ENCODE peak calls at places on chromosomes 1 and 21, in nine cellular contexts. L is cardiac muscle cell, S is tibial artery, B is hepatocyte, E is esophagus muscularis mucosa, D is PC-9, G is breast epithelium, C is psoas muscle, K is right lobe of liver. Z is an unnamed sample.
A peak's percentile ranks its signal among the peaks of the same experiment; 100 is the strongest.

GRCh38 chr1:32817815-32818786 is 648 bp downstream of the S100PBP start:
- DNase-seq in L (peak; percentile 70), S (peak; percentile 91), B (peak; percentile 76), E (peak; percentile 93), D (peak; percentile 76), G (peak; percentile 63), C (peak; percentile 91), K (peak; percentile 87), Z (peak; percentile 85)

GRCh38 chr21:34187935-34188334 is 114.6 kb downstream of the MRPS6 start:
- DNase-seq in L (no peak), S (peak; percentile 75), B (no peak), E (no peak), D (no peak), G (peak; percentile 49), C (peak; percentile 83), K (no peak), Z (no peak)

GRCh38 chr1:170929412-170929834 is 5.9 kb upstream of the MROH9 start:
- DNase-seq in L (no peak), S (no peak), B (no peak), E (no peak), D (no peak), G (no peak), C (no peak), K (no peak), Z (no peak)

GRCh38 chr1:64911326-64911725 is 55.0 kb downstream of the JAK1 start:
- DNase-seq in L (no peak), S (no peak), B (no peak), E (peak; percentile 39), D (no peak), G (no peak), C (no peak), K (no peak), Z (no peak)

GRCh38 chr1:244049969-244050834 is 881 bp upstream of the ZBTB18 start:
- DNase-seq in L (peak; percentile 46), S (no peak), B (peak; percentile 30), E (no peak), D (no peak), G (no peak), C (no peak), K (peak; percentile 53), Z (no peak)

GRCh38 chr1:50976111-50976889 is 6.3 kb downstream of the CDKN2C start:
- DNase-seq in L (no peak), S (no peak), B (no peak), E (no peak), D (no peak), G (no peak), C (no peak), K (no peak), Z (no peak)

GRCh38 chr21:31866077-31866511 is 6.7 kb upstream of the HUNK start:
- DNase-seq in L (peak; percentile 93), S (peak; percentile 88), B (peak; percentile 94), E (no peak), D (peak; percentile 49), G (peak; percentile 73), C (peak; percentile 91), K (peak; percentile 93), Z (peak; percentile 73)

GRCh38 chr1:10178602-10179407 is 31.6 kb upstream of the KIF1B start:
- DNase-seq in L (no peak), S (no peak), B (no peak), E (no peak), D (no peak), G (no peak), C (no peak), K (no peak), Z (no peak)

GRCh38 chr1:66154394-66154793 is 361.7 kb downstream of the PDE4B start:
- DNase-seq in L (no peak), S (no peak), B (no peak), E (no peak), D (no peak), G (no peak), C (no peak), K (no peak), Z (no peak)

GRCh38 chr1:66152034-66152433 is 359.3 kb downstream of the PDE4B start:
- DNase-seq in L (no peak), S (no peak), B (no peak), E (no peak), D (no peak), G (no peak), C (no peak), K (no peak), Z (no peak)

GRCh38 chr1:66160719-66161118 is 368.0 kb downstream of the PDE4B start:
- DNase-seq in L (no peak), S (no peak), B (no peak), E (no peak), D (no peak), G (no peak), C (no peak), K (no peak), Z (no peak)

GRCh38 chr1:66156144-66156543 is 363.4 kb downstream of the PDE4B start:
- DNase-seq in L (no peak), S (no peak), B (no peak), E (no peak), D (no peak), G (no peak), C (no peak), K (no peak), Z (no peak)
- TF ChIP-seq CTCF in L (no peak), S (no peak), B (no peak), E (no peak), D (no peak), G (no peak), C (no peak), K (no peak), Z (no peak)

GRCh38 chr21:29185633-29186032 is 55.2 kb downstream of the MAP3K7CL start:
- DNase-seq in L (no peak), S (no peak), B (no peak), E (no peak), D (no peak), G (no peak), C (no peak), K (no peak), Z (no peak)
- H3K4me1 ChIP-seq in L (peaks cover 5% of the 10 kb centered on the region), S (peaks cover 47% of the 10 kb centered on the region), B (peaks cover 17% of the 10 kb centered on the region), E (peaks cover 52% of the 10 kb centered on the region), D (peaks cover 92% of the 10 kb centered on the region), G (peaks cover 4% of the 10 kb centered on the region), C (peaks cover 21% of the 10 kb centered on the region), K (peaks cover 61% of the 10 kb centered on the region), Z (peaks cover 4% of the 10 kb centered on the region)

GRCh38 chr1:242522304-242522945 is 2.1 kb downstream of the PLD5 start:
- DNase-seq in L (no peak), S (no peak), B (no peak), E (no peak), D (no peak), G (no peak), C (no peak), K (no peak), Z (no peak)

GRCh38 chr1:242523282-242523967 is 1.1 kb downstream of the PLD5 start:
- DNase-seq in L (peak; percentile 6), S (no peak), B (no peak), E (no peak), D (no peak), G (no peak), C (no peak), K (no peak), Z (no peak)

GRCh38 chr1:242524571-242525359 is at the start of gene PLD5:
- DNase-seq in L (peak; percentile 52), S (no peak), B (peak; percentile 46), E (no peak), D (no peak), G (no peak), C (no peak), K (no peak), Z (no peak)

GRCh38 chr1:242525360-242525722 is 844 bp upstream of the PLD5 start:
- DNase-seq in L (no peak), S (no peak), B (no peak), E (no peak), D (no peak), G (no peak), C (no peak), K (no peak), Z (no peak)

DNA sequence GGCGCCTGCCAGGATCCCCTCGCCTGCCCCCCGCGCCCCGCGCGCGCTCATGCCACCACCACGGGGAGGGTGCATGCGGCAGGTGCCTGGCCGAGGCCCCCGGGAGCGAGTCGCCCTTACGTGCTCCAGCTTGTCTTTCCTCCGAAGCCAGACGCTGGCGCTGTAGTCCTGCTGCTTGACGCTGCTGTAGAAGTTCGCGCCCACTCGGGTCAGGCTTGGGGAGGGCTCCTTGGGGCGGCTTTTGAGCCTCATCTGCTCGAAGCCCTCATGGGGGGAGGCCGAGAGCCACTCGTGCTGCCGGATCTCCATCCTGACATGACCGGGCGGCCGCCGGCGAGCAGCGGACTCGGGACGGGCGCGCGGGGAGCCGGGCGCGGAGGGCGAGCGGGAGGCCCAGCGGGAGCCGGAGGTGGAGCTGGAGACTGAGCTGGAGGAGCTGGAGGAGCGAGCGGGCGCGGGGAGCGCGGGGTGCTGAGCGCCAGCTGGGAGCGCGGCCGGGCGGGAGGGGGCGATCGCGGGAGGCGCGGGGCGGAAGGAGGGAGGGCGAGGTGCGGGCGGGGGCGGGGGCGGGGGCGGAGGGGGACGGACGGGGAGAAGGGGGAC is 428 bp downstream of the PLD5 start:
- DNase-seq in L (peak; percentile 80), S (peak; percentile 67), B (peak; percentile 77), E (no peak), D (no peak), G (peak; percentile 18), C (no peak), K (no peak), Z (no peak)
- TF ChIP-seq CTCF in L (no peak), S (no peak), B (peak; percentile 22), E (no peak), D (no peak), G (no peak), C (no peak), K (no peak), Z (no peak)

GRCh38 chr1:22325531-22326371 is 125.9 kb upstream of the ZBTB40 start:
- DNase-seq in L (no peak), S (peak; percentile 49), B (no peak), E (no peak), D (no peak), G (no peak), C (no peak), K (peak; percentile 37), Z (no peak)

GRCh38 chr1:22328331-22329170 is 123.1 kb upstream of the ZBTB40 start:
- DNase-seq in L (no peak), S (peak; percentile 42), B (no peak), E (no peak), D (no peak), G (no peak), C (no peak), K (peak; percentile 38), Z (no peak)

GRCh38 chr1:22327411-22327810 is 124.2 kb upstream of the ZBTB40 start:
- DNase-seq in L (no peak), S (peak; percentile 10), B (no peak), E (no peak), D (no peak), G (no peak), C (no peak), K (peak; percentile 9), Z (no peak)

GRCh38 chr1:22326931-22327330 is 124.7 kb upstream of the ZBTB40 start:
- DNase-seq in L (no peak), S (peak; percentile 39), B (no peak), E (no peak), D (no peak), G (no peak), C (no peak), K (peak; percentile 15), Z (no peak)

DNA sequence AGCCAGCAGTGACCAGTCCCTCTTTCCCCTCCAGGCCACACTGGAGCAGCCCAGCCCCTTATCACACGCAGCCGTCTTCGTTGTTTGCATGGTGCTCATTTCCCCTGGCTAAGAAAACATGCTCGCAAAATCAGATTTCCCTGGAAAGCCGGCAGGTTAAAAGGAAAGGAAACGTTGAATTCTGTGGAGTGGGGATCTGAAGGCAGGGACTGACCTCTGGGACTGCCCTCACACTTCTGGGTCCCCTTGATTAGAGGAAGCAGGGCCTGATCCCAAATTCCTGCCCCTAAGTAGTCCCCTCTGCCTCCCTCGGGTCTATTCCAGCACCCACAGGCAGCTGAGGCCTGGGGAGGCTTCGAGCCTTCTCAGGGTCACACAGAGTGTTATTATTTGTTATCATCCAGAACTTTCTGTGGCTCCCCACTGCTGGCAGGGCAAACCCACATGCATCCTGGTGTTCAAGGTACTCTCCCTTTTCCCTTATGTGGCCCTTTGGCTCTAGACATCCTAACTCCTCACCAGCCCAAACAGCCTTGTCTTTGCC is 125.2 kb upstream of the ZBTB40 start:
- DNase-seq in L (no peak), S (peak; percentile 21), B (no peak), E (no peak), D (no peak), G (no peak), C (no peak), K (peak; percentile 19), Z (no peak)
- H3K4me1 ChIP-seq in L (no peaks in the 10 kb centered on the region), S (no peaks in the 10 kb centered on the region), B (peaks cover 8% of the 10 kb centered on the region), E (no peaks in the 10 kb centered on the region), D (no peaks in the 10 kb centered on the region), G (no peaks in the 10 kb centered on the region), C (no peaks in the 10 kb centered on the region), K (no peaks in the 10 kb centered on the region), Z (no peaks in the 10 kb centered on the region)